ENCODE peak calls at places on chromosomes 6 and 20, in eight cellular contexts. W is endodermal cell; J is neural crest cell; C is body of pancreas; G is astrocyte; K is activated naive CD8-positive, alpha-beta T cell treated with anti-CD3 and anti-CD28 coated beads, Interleukin-2, amount 50 U/mL, for 24 hours; O is A549; B is GM20000. P is an unnamed sample.

GRCh38 chr20:41182296-41183212 is 45.2 kb downstream of the PLCG1 start:
- DNase-seq in W (peak; percentile 29), J (no peak), C (no peak), G (no peak), K (no peak), O (no peak), B (no peak), P (no peak)

GRCh38 chr6:28587011-28587745 is 61.5 kb downstream of the GPX5 start:
- DNase-seq in W (peak; percentile 94), J (peak; percentile 22), C (peak; percentile 85), G (peak; percentile 61), K (peak; percentile 58), O (peak; percentile 89), B (peak; percentile 44), P (peak; percentile 92)

GRCh38 chr20:2296545-2297351 is 947 bp downstream of the TGM3 start:
- DNase-seq in W (peak; percentile 49), J (no peak), C (no peak), G (no peak), K (no peak), O (no peak), B (no peak), P (peak; percentile 30)

GRCh38 chr6:169839029-169839481 is 87.6 kb downstream of the ERMARD start:
- DNase-seq in W (peak; percentile 44), J (no peak), C (no peak), G (no peak), K (no peak), O (no peak), B (no peak), P (no peak)

GRCh38 chr6:52233975-52234823 is 10.1 kb downstream of the IL17F start:
- DNase-seq in W (peak; percentile 84), J (peak; percentile 29), C (peak; percentile 44), G (peak; percentile 40), K (peak; percentile 41), O (peak; percentile 59), B (peak; percentile 51), P (peak; percentile 80)

GRCh38 chr6:151747890-151748289 is 59.6 kb upstream of the ESR1 start:
- DNase-seq in W (no peak), J (no peak), C (no peak), G (no peak), K (no peak), O (no peak), B (no peak), P (no peak)

GRCh38 chr6:75493400-75494064 is at the start of gene FILIP1:
- DNase-seq in W (peak; percentile 56), J (no peak), C (peak; percentile 61), G (no peak), K (no peak), O (peak; percentile 75), B (no peak), P (peak; percentile 31)

GRCh38 chr6:165864218-165864617 is 201.2 kb upstream of the PDE10A start:
- DNase-seq in W (no peak), J (no peak), C (no peak), G (no peak), K (no peak), O (no peak), B (no peak), P (no peak)

GRCh38 chr20:3173582-3174441 is 463 bp upstream of the LZTS3 start:
- DNase-seq in W (peak; percentile 97), J (peak; percentile 94), C (peak; percentile 93), G (peak; percentile 47), K (peak; percentile 94), O (peak; percentile 78), B (peak; percentile 99), P (peak; percentile 93)

GRCh38 chr20:16462711-16463110 is 110.5 kb downstream of the KIF16B start:
- DNase-seq in W (peak; percentile 61), J (no peak), C (no peak), G (no peak), K (no peak), O (no peak), B (no peak), P (peak; percentile 19)